ENCODE peak calls at places on chromosomes 16 and 17, in six cellular contexts. One of them, this sample, is unnamed.

GRCh38 chr16:77330332-77331043 is 104.3 kb downstream of the ADAMTS18 start:
- DNase-seq in mucosa of descending colon: no peak
- DNase-seq in Caco-2: no peak
- DNase-seq in stomach: no peak
- DNase-seq in adipocyte: no peak
- DNase-seq in aorta: no peak
- DNase-seq in this sample: no peak

GRCh38 chr16:68227183-68227793 is 8.6 kb downstream of the ESRP2 start:
- DNase-seq in mucosa of descending colon: no peak
- DNase-seq in Caco-2: no peak
- DNase-seq in stomach: peak; percentile 19
- DNase-seq in adipocyte: no peak
- DNase-seq in aorta: no peak
- DNase-seq in this sample: no peak

GRCh38 chr17:691423-691822 is 23.2 kb downstream of the VPS53 start:
- DNase-seq in mucosa of descending colon: no peak
- DNase-seq in Caco-2: no peak
- DNase-seq in stomach: no peak
- DNase-seq in adipocyte: peak; percentile 59
- DNase-seq in aorta: no peak
- DNase-seq in this sample: peak; percentile 20

GRCh38 chr16:56517206-56517605 is 2.6 kb downstream of the BBS2 start:
- DNase-seq in mucosa of descending colon: no peak
- DNase-seq in Caco-2: no peak
- DNase-seq in stomach: no peak
- DNase-seq in adipocyte: no peak
- DNase-seq in aorta: no peak
- DNase-seq in this sample: no peak

GRCh38 chr17:51419476-51419875 is 159.1 kb downstream of the UTP18 start:
- DNase-seq in mucosa of descending colon: no peak
- DNase-seq in Caco-2: no peak
- DNase-seq in stomach: peak; percentile 28
- DNase-seq in adipocyte: no peak
- DNase-seq in aorta: no peak
- DNase-seq in this sample: no peak

GRCh38 chr16:68274441-68274840 is 10.1 kb downstream of the SLC7A6 start:
- DNase-seq in mucosa of descending colon: no peak
- DNase-seq in Caco-2: no peak
- DNase-seq in stomach: no peak
- DNase-seq in adipocyte: no peak
- DNase-seq in aorta: no peak
- DNase-seq in this sample: no peak

GRCh38 chr16:9860876-9861275 is 321.4 kb downstream of the GRIN2A start:
- DNase-seq in mucosa of descending colon: no peak
- DNase-seq in Caco-2: no peak
- DNase-seq in stomach: no peak
- DNase-seq in adipocyte: no peak
- DNase-seq in aorta: no peak
- DNase-seq in this sample: no peak

GRCh38 chr16:56626685-56627084 is 1.1 kb downstream of the MT1E start:
- DNase-seq in mucosa of descending colon: no peak
- DNase-seq in Caco-2: no peak
- DNase-seq in stomach: no peak
- DNase-seq in adipocyte: no peak
- DNase-seq in aorta: no peak
- DNase-seq in this sample: no peak

GRCh38 chr16:75238132-75238852 is 13.1 kb downstream of the BCAR1 start:
- DNase-seq in mucosa of descending colon: peak; percentile 58
- DNase-seq in Caco-2: no peak
- DNase-seq in stomach: peak; percentile 77
- DNase-seq in adipocyte: peak; percentile 95
- DNase-seq in aorta: peak; percentile 90
- DNase-seq in this sample: peak; percentile 72

GRCh38 chr17:1577186-1577585 is 14.6 kb upstream of the PITPNA start:
- DNase-seq in mucosa of descending colon: peak; percentile 72
- DNase-seq in Caco-2: no peak
- DNase-seq in stomach: peak; percentile 91
- DNase-seq in adipocyte: peak; percentile 97
- DNase-seq in aorta: peak; percentile 97
- DNase-seq in this sample: peak; percentile 94

GRCh38 chr17:4490637-4491061 is 8.0 kb upstream of the SPNS2 start:
- DNase-seq in mucosa of descending colon: no peak
- DNase-seq in Caco-2: peak; percentile 52
- DNase-seq in stomach: no peak
- DNase-seq in adipocyte: no peak
- DNase-seq in aorta: no peak
- DNase-seq in this sample: no peak

GRCh38 chr17:17628388-17629008 is 37.0 kb upstream of the PEMT start:
- DNase-seq in mucosa of descending colon: peak; percentile 69
- DNase-seq in Caco-2: no peak
- DNase-seq in stomach: peak; percentile 46
- DNase-seq in adipocyte: no peak
- DNase-seq in aorta: no peak
- DNase-seq in this sample: no peak

GRCh38 chr16:20952144-20952797 is 51.7 kb downstream of the LYRM1 start:
- DNase-seq in mucosa of descending colon: no peak
- DNase-seq in Caco-2: no peak
- DNase-seq in stomach: no peak
- DNase-seq in adipocyte: no peak
- DNase-seq in aorta: no peak
- DNase-seq in this sample: no peak

GRCh38 chr17:44971776-44972483 is 3.8 kb upstream of the C1QL1 start:
- DNase-seq in mucosa of descending colon: no peak
- DNase-seq in Caco-2: no peak
- DNase-seq in stomach: no peak
- DNase-seq in adipocyte: peak; percentile 12
- DNase-seq in aorta: no peak
- DNase-seq in this sample: peak; percentile 59

GRCh38 chr17:28574536-28574935 is 2.2 kb downstream of the ALDOC start:
- DNase-seq in mucosa of descending colon: no peak
- DNase-seq in Caco-2: no peak
- DNase-seq in stomach: no peak
- DNase-seq in adipocyte: no peak
- DNase-seq in aorta: no peak
- DNase-seq in this sample: no peak

GRCh38 chr17:58310511-58311428 is 17.8 kb downstream of the TSPOAP1 start:
- DNase-seq in mucosa of descending colon: no peak
- DNase-seq in Caco-2: no peak
- DNase-seq in stomach: peak; percentile 19
- DNase-seq in adipocyte: no peak
- DNase-seq in aorta: no peak
- DNase-seq in this sample: no peak

GRCh38 chr16:1174477-1175357 is 21.8 kb downstream of the CACNA1H start:
- DNase-seq in mucosa of descending colon: no peak
- DNase-seq in Caco-2: no peak
- DNase-seq in stomach: no peak
- DNase-seq in adipocyte: peak; percentile 27
- DNase-seq in aorta: no peak
- DNase-seq in this sample: peak; percentile 54

GRCh38 chr17:45722161-45722560 is 62.0 kb upstream of the CRHR1 start:
- DNase-seq in mucosa of descending colon: no peak
- DNase-seq in Caco-2: peak; percentile 58
- DNase-seq in stomach: no peak
- DNase-seq in adipocyte: no peak
- DNase-seq in aorta: no peak
- DNase-seq in this sample: no peak

GRCh38 chr16:81588326-81589081 is 143.9 kb downstream of the CMIP start:
- DNase-seq in mucosa of descending colon: peak; percentile 14
- DNase-seq in Caco-2: no peak
- DNase-seq in stomach: no peak
- DNase-seq in adipocyte: no peak
- DNase-seq in aorta: no peak
- DNase-seq in this sample: no peak

GRCh38 chr17:66714046-66715023 is 120.6 kb upstream of the CACNG5 start:
- DNase-seq in mucosa of descending colon: no peak
- DNase-seq in Caco-2: peak; percentile 9
- DNase-seq in stomach: no peak
- DNase-seq in adipocyte: no peak
- DNase-seq in aorta: no peak
- DNase-seq in this sample: no peak

GRCh38 chr17:42673885-42674754 is 2.7 kb downstream of the PLEKHH3 start:
- DNase-seq in mucosa of descending colon: peak; percentile 71
- DNase-seq in Caco-2: no peak
- DNase-seq in stomach: peak; percentile 45
- DNase-seq in adipocyte: peak; percentile 72
- DNase-seq in aorta: peak; percentile 84
- DNase-seq in this sample: peak; percentile 40

GRCh38 chr16:10120953-10121352 is 61.3 kb downstream of the GRIN2A start:
- DNase-seq in mucosa of descending colon: no peak
- DNase-seq in Caco-2: no peak
- DNase-seq in stomach: no peak
- DNase-seq in adipocyte: no peak
- DNase-seq in aorta: no peak
- DNase-seq in this sample: peak; percentile 58

GRCh38 chr17:80030730-80031410 is 4.8 kb downstream of the TBC1D16 start:
- DNase-seq in mucosa of descending colon: peak; percentile 80
- DNase-seq in Caco-2: no peak
- DNase-seq in stomach: peak; percentile 92
- DNase-seq in adipocyte: no peak
- DNase-seq in aorta: no peak
- DNase-seq in this sample: no peak

GRCh38 chr16:49305406-49305805 is 23.8 kb upstream of the CBLN1 start:
- DNase-seq in mucosa of descending colon: no peak
- DNase-seq in Caco-2: no peak
- DNase-seq in stomach: no peak
- DNase-seq in adipocyte: no peak
- DNase-seq in aorta: no peak
- DNase-seq in this sample: no peak

GRCh38 chr16:88527186-88527936 is 42.8 kb upstream of the ZC3H18 start:
- DNase-seq in mucosa of descending colon: peak; percentile 84
- DNase-seq in Caco-2: peak; percentile 50
- DNase-seq in stomach: peak; percentile 88
- DNase-seq in adipocyte: peak; percentile 69
- DNase-seq in aorta: no peak
- DNase-seq in this sample: no peak

GRCh38 chr16:35140293-35140986 is 1681.0 kb downstream of the TP53TG3F start:
- DNase-seq in mucosa of descending colon: no peak
- DNase-seq in Caco-2: no peak
- DNase-seq in stomach: no peak
- DNase-seq in adipocyte: no peak
- DNase-seq in aorta: no peak
- DNase-seq in this sample: no peak
- H3K9me3 ChIP-seq in mucosa of descending colon: peaks cover 74% of the 10 kb centered on the region
- H3K9me3 ChIP-seq in Caco-2: no peaks in the 10 kb centered on the region
- H3K9me3 ChIP-seq in stomach: peaks cover 72% of the 10 kb centered on the region
- H3K9me3 ChIP-seq in adipocyte: no peaks in the 10 kb centered on the region
- H3K9me3 ChIP-seq in aorta: no peaks in the 10 kb centered on the region
- H3K9me3 ChIP-seq in this sample: no peaks in the 10 kb centered on the region

DNA sequence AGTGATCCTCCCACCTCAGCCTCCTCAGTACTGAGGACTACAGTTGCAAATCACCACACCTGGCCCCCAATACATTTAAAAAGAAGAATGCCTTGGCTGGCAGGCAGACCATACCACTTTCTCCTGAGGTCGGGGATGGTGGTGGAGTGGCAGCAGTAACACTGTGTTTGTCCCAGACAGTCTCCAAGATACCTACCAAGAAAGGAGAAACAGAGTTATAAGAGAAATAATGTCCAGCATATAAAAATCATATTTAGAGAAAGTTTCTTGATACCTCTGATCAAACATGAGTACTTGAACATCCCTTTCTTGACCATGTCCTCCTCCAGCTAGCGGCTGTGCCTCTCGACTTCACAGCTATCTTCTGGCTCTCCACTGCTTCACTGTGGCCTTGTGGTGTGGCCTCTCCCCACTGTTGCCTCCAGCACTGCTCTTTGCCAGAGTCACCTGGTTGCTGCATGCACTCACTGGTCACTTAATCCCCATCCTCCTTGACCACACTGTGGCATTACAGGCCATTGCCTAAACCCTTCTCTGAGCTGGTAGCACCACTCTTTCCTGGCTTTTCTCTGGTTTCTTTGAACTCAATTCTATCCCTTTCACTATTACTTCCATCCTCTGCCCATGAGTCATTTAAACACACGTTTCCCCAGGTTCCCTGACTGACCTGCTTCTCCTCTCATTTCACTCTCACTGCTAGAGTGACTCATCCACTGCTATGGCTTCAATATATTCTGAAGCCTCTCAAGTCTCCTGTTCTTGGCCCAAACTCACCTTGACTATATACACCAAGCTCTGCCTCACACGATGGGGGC is 45.2 kb downstream of the XPO6 start:
- DNase-seq in mucosa of descending colon: no peak
- DNase-seq in Caco-2: no peak
- DNase-seq in stomach: no peak
- DNase-seq in adipocyte: no peak
- DNase-seq in aorta: no peak
- DNase-seq in this sample: no peak
- H3K36me3 ChIP-seq in mucosa of descending colon: no peaks in the 10 kb centered on the region
- H3K36me3 ChIP-seq in Caco-2: no peaks in the 10 kb centered on the region
- H3K36me3 ChIP-seq in stomach: peaks cover 72% of the 10 kb centered on the region
- H3K36me3 ChIP-seq in adipocyte: peaks cover 41% of the 10 kb centered on the region
- H3K36me3 ChIP-seq in aorta: peaks cover 12% of the 10 kb centered on the region
- H3K36me3 ChIP-seq in this sample: peaks cover 83% of the 10 kb centered on the region

GRCh38 chr16:3388325-3388724 is 12.5 kb downstream of the ZSCAN32 start:
- DNase-seq in mucosa of descending colon: no peak
- DNase-seq in Caco-2: no peak
- DNase-seq in stomach: no peak
- DNase-seq in adipocyte: no peak
- DNase-seq in aorta: no peak
- DNase-seq in this sample: no peak

GRCh38 chr16:3377917-3378316 is 22.2 kb downstream of the OR2C1 start:
- DNase-seq in mucosa of descending colon: no peak
- DNase-seq in Caco-2: no peak
- DNase-seq in stomach: no peak
- DNase-seq in adipocyte: no peak
- DNase-seq in aorta: no peak
- DNase-seq in this sample: no peak

DNA sequence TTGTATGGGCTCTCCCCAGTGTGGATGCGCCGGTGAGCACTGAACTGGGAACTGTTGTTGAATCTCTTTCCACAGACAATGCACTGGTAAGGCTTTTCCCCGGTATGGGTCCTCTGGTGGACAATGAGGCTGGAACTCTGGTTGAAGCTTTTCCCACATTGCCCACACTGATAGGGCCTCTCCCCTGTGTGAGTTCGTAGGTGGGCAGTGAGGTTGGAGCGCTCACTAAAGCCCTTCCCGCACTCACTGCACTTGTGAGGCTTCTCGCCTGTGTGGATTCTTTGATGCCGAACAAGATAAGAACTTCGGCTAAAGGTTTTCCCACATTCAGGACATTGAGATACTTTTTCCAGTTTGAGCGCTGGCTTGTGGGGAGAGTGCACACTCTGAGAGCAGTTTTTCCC is 17.8 kb downstream of the ZSCAN32 start:
- DNase-seq in mucosa of descending colon: no peak
- DNase-seq in Caco-2: no peak
- DNase-seq in stomach: no peak
- DNase-seq in adipocyte: no peak
- DNase-seq in aorta: no peak
- DNase-seq in this sample: no peak
- H3K4me3 ChIP-seq in mucosa of descending colon: no peak overlapping the region
- H3K4me3 ChIP-seq in Caco-2: no peak overlapping the region
- H3K4me3 ChIP-seq in stomach: no peak overlapping the region
- H3K4me3 ChIP-seq in adipocyte: peak overlapping the region; percentile 79
- H3K4me3 ChIP-seq in aorta: no peak overlapping the region
- H3K4me3 ChIP-seq in this sample: no peak overlapping the region

DNA sequence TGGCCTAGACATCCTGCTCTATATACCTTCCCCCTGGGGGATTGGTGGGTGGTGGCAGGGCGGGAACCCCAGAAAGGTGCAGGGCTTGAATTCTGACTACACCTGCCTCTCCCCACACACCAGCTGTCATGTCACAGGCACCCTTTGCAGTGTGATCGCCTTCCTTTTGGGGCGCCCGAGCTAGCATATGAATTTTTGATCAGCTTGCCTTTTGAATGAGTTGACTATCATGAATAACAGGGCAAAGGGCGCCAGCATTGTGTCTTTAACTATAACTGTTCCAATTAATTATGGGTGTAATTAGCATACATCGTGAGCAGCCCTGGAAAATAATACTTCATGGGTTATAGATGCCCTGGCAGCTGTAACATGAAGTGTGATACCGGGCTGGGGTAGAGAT is 72.7 kb downstream of the CYLD start:
- DNase-seq in mucosa of descending colon: no peak
- DNase-seq in Caco-2: no peak
- DNase-seq in stomach: no peak
- DNase-seq in adipocyte: no peak
- DNase-seq in aorta: no peak
- DNase-seq in this sample: no peak
- H3K9me3 ChIP-seq in mucosa of descending colon: no peaks in the 10 kb centered on the region
- H3K9me3 ChIP-seq in Caco-2: no peaks in the 10 kb centered on the region
- H3K9me3 ChIP-seq in stomach: no peaks in the 10 kb centered on the region
- H3K9me3 ChIP-seq in adipocyte: no peaks in the 10 kb centered on the region
- H3K9me3 ChIP-seq in aorta: no peaks in the 10 kb centered on the region
- H3K9me3 ChIP-seq in this sample: no peaks in the 10 kb centered on the region